ENCODE peak calls at places on chromosome 6, in five cellular contexts. F is CD8-positive, alpha-beta T cell; O is fibroblast of lung; T is T-helper 2 cell; C is stimulated activated CD4-positive, alpha-beta T cell treated with anti-CD3 and anti-CD28 coated beads, Interleukin-1b, Interleukin-23, amount 100 ng/mL, for 24 hours. Y is an unnamed sample.

GRCh38 chr6:4164043-4164442 is 28.7 kb upstream of the ECI2 start:
- DNase-seq in F (no peak), O (no peak), C (no peak), T (no peak), Y (no peak)

GRCh38 chr6:157770946-157771345 is 52.1 kb upstream of the SNX9 start:
- DNase-seq in F (no peak), T (no peak), C (no peak), O (peak), Y (peak)

GRCh38 chr6:11009353-11009752 is 34.8 kb downstream of the ELOVL2 start:
- DNase-seq in O (peak), F (no peak), C (no peak), T (no peak), Y (no peak)

GRCh38 chr6:19311786-19312185 is 525.4 kb upstream of the ID4 start:
- DNase-seq in F (no peak), C (no peak), T (no peak), O (no peak), Y (no peak)

GRCh38 chr6:13528777-13529343 is 41.5 kb upstream of the GFOD1 start:
- DNase-seq in C (no peak), F (no peak), O (no peak), T (no peak), Y (no peak)

GRCh38 chr6:160239929-160240690 is 18.5 kb downstream of the SLC22A2 start:
- DNase-seq in T (no peak), C (no peak), O (peak), F (no peak), Y (no peak)

GRCh38 chr6:119119989-119120388 is 41.5 kb upstream of the FAM184A start:
- DNase-seq in C (no peak), F (no peak), O (peak), T (no peak), Y (peak)

GRCh38 chr6:144219056-144219685 is 66.0 kb upstream of the UTRN start:
- DNase-seq in T (no peak), F (no peak), C (no peak), O (peak), Y (peak)

GRCh38 chr6:132937466-132937906 is 123.1 kb downstream of the RPS12 start:
- DNase-seq in O (peak), T (no peak), C (no peak), F (no peak), Y (peak)

GRCh38 chr6:30025197-30025596 is 35.9 kb upstream of the POLR1H start:
- DNase-seq in C (no peak), O (no peak), F (no peak), T (no peak), Y (no peak)

GRCh38 chr6:38730136-38730862 is 15.2 kb downstream of the DNAH8 start:
- DNase-seq in T (no peak), O (no peak), C (no peak), F (no peak), Y (no peak)

GRCh38 chr6:129748212-129748900 is 38.4 kb upstream of the ARHGAP18 start:
- DNase-seq in O (peak), C (peak), F (peak), T (peak), Y (peak)

GRCh38 chr6:158775832-158776231 is 43.3 kb downstream of the EZR start:
- DNase-seq in O (no peak), C (no peak), F (no peak), T (no peak), Y (no peak)

GRCh38 chr6:122422003-122422402 is 22.6 kb downstream of the HSF2 start:
- DNase-seq in O (no peak), C (no peak), T (no peak), F (no peak), Y (no peak)

GRCh38 chr6:156617376-156617775 is 159.8 kb upstream of the ARID1B start:
- DNase-seq in C (no peak), F (no peak), T (no peak), O (peak), Y (no peak)